ENCODE peak calls at places on chromosomes 7 and 10, in five cellular contexts. F is heart left ventricle, S is IMR-90, W is HepG2, A is ovary. N is an unnamed sample.

GRCh38 chr7:13279854-13280435 is 592.5 kb downstream of the ARL4A start:
- DNase-seq in W (peak), S (peak), A (no peak), F (no peak), N (peak)

GRCh38 chr7:136528329-136528728 is 340.1 kb upstream of the CHRM2 start:
- DNase-seq in S (peak), F (no peak), W (no peak), A (no peak), N (no peak)

GRCh38 chr10:5640036-5640435 is 26.4 kb downstream of the ASB13 start:
- DNase-seq in W (no peak), S (no peak), F (no peak), A (no peak), N (no peak)

GRCh38 chr7:105996860-105997737 is 34.0 kb downstream of the CDHR3 start:
- DNase-seq in W (peak), S (no peak), F (no peak), A (no peak), N (no peak)

GRCh38 chr10:77993612-77994011 is 35.7 kb downstream of the POLR3A start:
- DNase-seq in F (no peak), S (no peak), W (no peak), A (no peak), N (no peak)

GRCh38 chr7:29987083-29987482 is 2.5 kb downstream of the SCRN1 start:
- DNase-seq in A (no peak), W (peak), S (peak), F (no peak), N (no peak)

GRCh38 chr10:72061491-72061890 is 26.9 kb downstream of the SPOCK2 start:
- DNase-seq in A (no peak), S (no peak), F (no peak), W (no peak), N (no peak)

GRCh38 chr10:5584895-5585516 is 60.2 kb downstream of the CALML3 start:
- DNase-seq in S (peak), A (peak), W (peak), F (no peak), N (no peak)

GRCh38 chr7:99086532-99086931 is 57.4 kb downstream of the SMURF1 start:
- DNase-seq in A (no peak), F (no peak), S (no peak), W (no peak), N (no peak)

DNA sequence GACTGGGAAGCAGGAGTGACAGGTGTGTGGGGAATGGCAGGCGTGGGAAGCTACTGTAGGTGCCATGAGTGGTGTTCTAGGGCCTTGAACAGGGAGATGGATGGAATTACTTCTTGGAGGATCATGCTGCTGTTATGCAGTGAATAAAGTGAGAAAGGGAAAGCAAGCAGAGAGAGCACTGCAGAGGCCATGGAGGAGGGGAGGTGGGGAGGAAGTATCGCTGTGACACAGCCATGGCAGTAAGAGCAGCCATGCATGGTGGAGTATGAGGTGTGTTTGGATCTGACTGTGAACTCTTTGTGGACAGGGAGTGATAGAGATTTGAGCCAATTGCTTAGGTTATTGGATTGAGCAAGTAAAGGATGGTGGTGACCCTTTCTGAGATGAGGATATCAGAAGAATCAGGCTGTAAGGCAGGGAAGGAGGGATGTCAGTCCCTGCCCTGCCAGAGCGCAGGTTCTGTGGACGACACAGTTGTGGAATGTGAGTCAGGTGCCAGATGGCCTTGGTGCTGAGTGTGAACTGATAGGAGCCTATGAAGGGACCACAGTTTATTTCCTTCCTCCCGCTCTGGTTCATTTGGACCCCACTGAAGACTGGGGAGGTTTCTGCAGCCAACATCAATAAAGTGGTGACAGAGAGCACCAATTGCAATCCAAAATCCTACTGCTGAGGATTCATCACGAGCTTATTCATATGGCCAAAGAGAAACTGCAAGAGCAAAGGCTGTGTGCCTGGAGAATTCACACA is 105.5 kb upstream of the TMEM72 start:
- DNase-seq in A (no peak), W (no peak), F (peak), S (no peak), N (no peak)
- TF ChIP-seq POLR2A in A (no peak), W (no peak), F (no peak), S (no peak), N (no peak)

DNA sequence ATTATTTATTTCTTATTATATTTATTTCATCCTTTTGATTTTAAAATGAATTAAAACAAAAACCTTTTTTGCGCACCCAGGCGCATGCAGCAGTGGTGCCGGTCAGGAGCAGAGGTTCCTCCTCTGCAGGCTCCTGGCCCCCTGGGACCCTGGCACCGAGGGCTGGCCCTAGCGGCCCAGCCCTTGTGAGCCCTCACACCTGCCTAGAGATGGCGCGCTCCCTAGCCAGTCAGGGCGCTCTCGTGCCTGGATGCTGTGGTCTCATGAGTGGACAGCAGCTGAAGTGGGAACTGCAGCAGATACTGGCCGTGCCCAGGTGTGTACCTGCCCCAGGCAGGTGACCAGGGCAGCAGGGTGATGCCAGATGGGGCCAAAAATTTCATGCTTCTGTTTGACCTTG is 13.8 kb downstream of the RET start:
- DNase-seq in W (no peak), F (no peak), S (no peak), A (no peak), N (no peak)
- TF ChIP-seq POLR2A in W (no peak), F (no peak), S (no peak), A (no peak), N (no peak)

GRCh38 chr10:97713351-97713827 is at the start of gene MARVELD1:
- DNase-seq in F (peak), A (peak), W (no peak), S (peak), N (no peak)
- TF ChIP-seq POLR2A in F (peak), A (peak), W (no peak), S (peak), N (no peak)

DNA sequence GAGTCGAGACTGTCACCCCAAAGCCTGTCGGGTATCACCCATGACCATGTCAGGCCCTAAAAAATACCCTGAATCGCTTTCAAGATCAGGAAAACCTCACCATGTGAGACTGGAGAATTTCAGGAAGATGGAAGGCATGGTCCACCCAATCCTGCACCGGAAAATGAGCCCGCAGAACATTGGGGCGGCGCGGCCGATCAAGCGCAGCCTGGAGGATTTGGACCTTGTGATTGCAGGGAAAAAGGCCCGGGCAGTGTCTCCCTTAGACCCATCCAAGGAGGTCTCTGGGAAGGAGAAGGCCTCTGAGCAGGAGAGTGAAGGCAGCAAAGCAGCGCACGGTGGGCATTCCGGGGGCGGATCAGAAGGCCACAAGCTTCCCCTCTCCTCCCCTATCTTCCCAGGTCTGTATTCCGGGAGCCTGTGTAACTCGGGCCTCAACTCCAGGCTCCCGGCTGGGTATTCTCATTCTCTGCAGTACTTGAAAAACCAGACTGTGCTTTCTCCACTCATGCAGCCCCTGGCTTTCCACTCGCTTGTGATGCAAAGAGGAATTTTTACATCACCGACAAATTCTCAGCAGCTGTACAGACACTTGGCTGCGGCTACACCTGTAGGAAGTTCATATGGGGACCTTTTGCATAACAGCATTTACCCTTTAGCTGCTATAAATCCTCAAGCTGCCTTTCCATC is 176.2 kb downstream of the RTKN2 start:
- DNase-seq in F (no peak), S (no peak), A (no peak), W (no peak), N (no peak)
- TF ChIP-seq POLR2A in F (no peak), S (no peak), A (no peak), W (no peak), N (no peak)

GRCh38 chr7:47451851-47452205 is 130.1 kb downstream of the TNS3 start:
- DNase-seq in A (no peak), F (no peak), W (no peak), S (peak), N (no peak)

GRCh38 chr7:47452715-47453092 is 129.2 kb downstream of the TNS3 start:
- DNase-seq in W (no peak), S (no peak), A (no peak), F (no peak), N (no peak)

GRCh38 chr7:47454066-47454950 is 127.6 kb downstream of the TNS3 start:
- DNase-seq in F (no peak), W (no peak), A (no peak), S (peak), N (no peak)

GRCh38 chr7:47452295-47452694 is 129.6 kb downstream of the TNS3 start:
- DNase-seq in W (no peak), A (no peak), S (no peak), F (no peak), N (no peak)

GRCh38 chr7:47453093-47454056 is 128.5 kb downstream of the TNS3 start:
- DNase-seq in A (no peak), F (peak), S (peak), W (no peak), N (peak)
- TF ChIP-seq POLR2A in A (no peak), F (no peak), S (no peak), W (no peak), N (no peak)

GRCh38 chr10:102394801-102395676 is 466 bp upstream of the NFKB2 start:
- DNase-seq in F (peak), W (peak), A (peak), S (peak), N (peak)
- TF ChIP-seq POLR2A in F (peak), W (no peak), A (peak), S (peak), N (peak)

DNA sequence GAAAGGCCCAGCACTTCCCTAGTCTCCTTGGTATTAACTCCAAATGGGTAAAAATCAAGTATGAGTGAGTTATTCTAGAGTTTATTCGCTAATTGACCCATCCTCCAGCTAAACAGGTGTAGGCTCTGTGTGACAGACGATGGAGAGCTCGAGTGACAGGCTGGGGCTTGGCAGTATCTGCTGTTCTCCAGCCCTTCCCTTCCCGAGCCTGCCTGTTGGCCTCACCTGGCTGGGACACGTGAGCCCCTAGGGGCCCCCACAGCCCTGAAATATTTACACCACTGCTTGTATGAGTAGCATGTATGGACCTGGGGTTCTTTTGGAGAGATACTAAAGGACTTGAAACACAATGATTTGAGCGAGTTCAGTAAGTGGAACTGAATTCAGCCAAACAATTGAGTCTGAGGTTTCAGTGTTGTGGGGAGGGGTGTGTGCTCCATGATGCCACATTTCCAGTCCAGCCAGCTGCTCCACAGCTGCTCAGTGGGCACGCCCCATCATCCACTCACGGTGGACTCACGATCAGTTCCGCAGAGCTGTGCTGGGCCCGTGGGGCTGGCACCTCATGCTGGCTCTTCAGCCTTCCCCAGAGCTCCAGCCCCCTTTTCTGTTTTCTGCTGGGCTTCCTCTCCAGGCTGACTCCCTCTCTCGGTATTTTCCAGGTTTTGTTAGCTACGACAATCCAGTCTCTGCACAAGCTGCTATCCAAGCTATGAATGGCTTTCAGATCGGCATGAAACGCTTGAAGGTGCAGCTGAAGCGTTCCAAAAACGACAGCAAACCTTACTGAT is 283.0 kb downstream of the USP6NL start:
- DNase-seq in F (no peak), A (no peak), W (no peak), S (no peak), N (no peak)
- TF ChIP-seq POLR2A in F (no peak), A (no peak), W (no peak), S (no peak), N (no peak)

GRCh38 chr10:73647211-73647874 is 6.1 kb upstream of the MYOZ1 start:
- DNase-seq in A (peak), S (no peak), W (no peak), F (peak), N (no peak)
- TF ChIP-seq POLR2A in A (no peak), S (no peak), W (no peak), F (peak), N (no peak)

GRCh38 chr10:89262331-89263020 is 10.9 kb upstream of the LIPA start:
- DNase-seq in S (peak), F (no peak), A (no peak), W (no peak), N (no peak)

GRCh38 chr10:89263091-89263490 is 11.5 kb upstream of the LIPA start:
- DNase-seq in A (no peak), S (no peak), F (no peak), W (no peak), N (no peak)

GRCh38 chr10:89267056-89267455 is 15.5 kb upstream of the LIPA start:
- DNase-seq in W (no peak), S (no peak), F (no peak), A (no peak), N (no peak)

GRCh38 chr10:89263531-89263930 is 12.0 kb upstream of the LIPA start:
- DNase-seq in W (no peak), A (no peak), S (no peak), F (no peak), N (no peak)
- TF ChIP-seq POLR2A in W (no peak), A (no peak), S (no peak), F (no peak), N (no peak)